ENCODE peak calls at places on chromosomes 16 and 17, in seven cellular contexts. L is fibroblast of pulmonary artery; Y is neural crest cell; R is heart left ventricle; W is NB4; F is CD4-positive, alpha-beta T cell; J is heart right ventricle. C is an unnamed sample.

GRCh38 chr17:42886283-42887176 is 14.1 kb upstream of the G6PC1 start:
- DNase-seq in W (no peak), L (no peak), R (no peak), F (no peak), Y (no peak), J (no peak), C (no peak)

GRCh38 chr17:75806822-75807500 is 22.4 kb downstream of the UNK start:
- DNase-seq in R (no peak), W (no peak), J (no peak), Y (no peak), L (no peak), F (no peak), C (no peak)

GRCh38 chr17:78476973-78477372 is 98.5 kb downstream of the PGS1 start:
- DNase-seq in F (no peak), J (no peak), Y (no peak), R (no peak), W (no peak), L (no peak), C (no peak)

GRCh38 chr16:70789231-70789926 is 11.6 kb downstream of the VAC14 start:
- DNase-seq in L (peak; percentile 57), F (no peak), R (peak; percentile 46), W (peak; percentile 25), Y (no peak), J (peak; percentile 43), C (no peak)

GRCh38 chr16:14423344-14423743 is 206.7 kb downstream of the PARN start:
- DNase-seq in R (no peak), Y (no peak), F (no peak), W (no peak), J (no peak), L (no peak), C (no peak)

GRCh38 chr17:78125138-78125913 is 3.2 kb downstream of the TMC6 start:
- DNase-seq in L (no peak), Y (no peak), J (no peak), R (no peak), W (no peak), F (peak; percentile 57), C (no peak)

GRCh38 chr16:56849690-56850680 is 15.0 kb upstream of the SLC12A3 start:
- DNase-seq in W (no peak), R (no peak), F (no peak), L (peak; percentile 31), Y (no peak), J (no peak), C (no peak)

GRCh38 chr16:6684076-6684673 is 648.5 kb upstream of the RBFOX1 start:
- DNase-seq in Y (peak; percentile 19), L (peak; percentile 1), W (peak; percentile 38), R (no peak), F (no peak), J (no peak), C (no peak)

GRCh38 chr16:69831212-69832123 is 69.3 kb downstream of the WWP2 start:
- DNase-seq in L (peak; percentile 11), Y (no peak), F (no peak), W (no peak), J (no peak), R (no peak), C (no peak)

GRCh38 chr16:19757026-19757425 is 39.0 kb downstream of the IQCK start:
- DNase-seq in Y (no peak), W (no peak), L (no peak), R (no peak), J (no peak), F (no peak), C (no peak)

GRCh38 chr16:5642470-5642869 is 544.9 kb upstream of the EEF2KMT start:
- DNase-seq in F (no peak), L (no peak), R (no peak), Y (no peak), W (no peak), J (no peak), C (no peak)
- TF ChIP-seq CTCF in F (no peak), L (no peak), R (no peak), Y (no peak), W (no peak), J (no peak), C (no peak)

DNA sequence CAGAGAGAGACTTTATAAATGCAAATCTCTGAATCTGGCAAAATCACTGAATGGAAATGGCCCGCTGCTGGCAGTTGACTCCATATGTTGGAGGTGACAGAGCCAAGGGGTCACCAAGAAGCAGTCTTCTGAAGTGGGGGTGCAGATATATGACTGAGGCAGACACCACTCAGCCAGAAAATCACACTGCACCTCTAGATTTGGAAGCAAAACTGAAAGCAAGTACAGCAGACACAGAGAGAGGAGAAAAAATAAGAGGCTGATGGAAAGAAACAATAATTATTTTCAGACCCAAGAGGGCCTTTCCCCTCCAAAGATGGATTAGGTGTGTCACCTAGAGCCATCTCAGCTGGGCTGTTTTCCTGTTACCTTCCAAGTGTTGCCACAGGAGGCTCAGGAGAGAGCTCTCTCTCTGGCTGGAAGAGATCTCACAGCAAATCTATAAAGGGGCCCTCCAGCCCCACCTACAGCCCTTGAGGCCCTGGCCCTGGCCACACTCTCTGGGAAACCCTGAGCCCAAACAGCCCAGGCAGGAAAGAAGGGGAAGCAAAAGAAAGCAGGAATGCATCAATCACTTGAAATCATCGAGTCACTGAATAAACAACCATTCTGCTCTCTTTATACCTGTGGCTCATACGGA is 585.1 kb upstream of the PSMD7 start:
- DNase-seq in L (no peak), J (no peak), R (no peak), F (no peak), Y (no peak), W (no peak), C (no peak)
- TF ChIP-seq CTCF in L (no peak), J (no peak), R (no peak), F (no peak), Y (no peak), W (no peak), C (no peak)

GRCh38 chr16:2091722-2092620 is 43.7 kb downstream of the PKD1 start:
- DNase-seq in R (no peak), W (no peak), F (no peak), J (no peak), Y (no peak), L (no peak), C (no peak)

GRCh38 chr16:2089676-2090480 is 42.1 kb downstream of the TSC2 start:
- DNase-seq in W (no peak), Y (no peak), R (no peak), J (no peak), F (no peak), L (no peak), C (no peak)

GRCh38 chr16:2090481-2090797 is 42.7 kb downstream of the TSC2 start:
- DNase-seq in L (no peak), R (no peak), W (no peak), Y (no peak), F (no peak), J (no peak), C (no peak)

GRCh38 chr16:2092866-2093265 is 42.8 kb downstream of the PKD1 start:
- DNase-seq in J (no peak), R (no peak), W (no peak), L (no peak), Y (no peak), F (no peak), C (no peak)

GRCh38 chr16:2090819-2091721 is 43.3 kb downstream of the TSC2 start:
- DNase-seq in J (peak; percentile 43), R (no peak), F (no peak), L (peak; percentile 30), Y (peak; percentile 72), W (no peak), C (no peak)
- TF ChIP-seq CTCF in J (no peak), R (no peak), F (no peak), L (no peak), Y (peak; percentile 52), W (no peak), C (no peak)

DNA sequence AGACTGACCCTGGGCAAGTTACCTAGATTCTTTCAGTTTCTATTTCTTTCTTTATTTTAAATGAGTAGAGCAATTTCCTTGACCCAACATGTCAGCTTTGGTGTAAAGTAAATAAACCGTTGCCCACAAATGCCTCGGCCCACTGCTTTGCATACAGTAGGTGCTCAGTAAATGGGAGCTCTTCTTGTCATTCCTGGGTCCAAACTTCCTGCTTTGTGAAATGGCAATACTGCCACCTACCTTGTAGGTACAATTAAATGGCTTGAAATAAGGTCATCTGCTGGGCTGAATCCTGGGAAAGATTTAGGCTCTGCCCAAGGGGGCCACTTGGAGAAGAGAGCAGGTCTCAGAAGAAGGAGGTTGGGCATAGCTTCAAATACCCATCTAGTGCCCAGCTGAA is 253.0 kb downstream of the HS3ST3B1 start:
- DNase-seq in Y (no peak), F (no peak), R (no peak), J (no peak), W (no peak), L (no peak), C (no peak)
- TF ChIP-seq CTCF in Y (no peak), F (peak; percentile 12), R (no peak), J (no peak), W (no peak), L (no peak), C (peak; percentile 10)

GRCh38 chr17:71985111-71986039 is 135.4 kb upstream of the SOX9 start:
- DNase-seq in R (no peak), W (no peak), Y (no peak), J (no peak), L (no peak), F (no peak), C (no peak)
- TF ChIP-seq CTCF in R (no peak), W (no peak), Y (no peak), J (no peak), L (no peak), F (no peak), C (no peak)

GRCh38 chr17:19718613-19719364 is 2.4 kb upstream of the SLC47A2 start:
- DNase-seq in R (no peak), F (no peak), J (no peak), W (peak; percentile 22), L (no peak), Y (no peak), C (no peak)
- TF ChIP-seq CTCF in R (no peak), F (no peak), J (no peak), W (peak; percentile 26), L (no peak), Y (peak; percentile 27), C (peak; percentile 23)

DNA sequence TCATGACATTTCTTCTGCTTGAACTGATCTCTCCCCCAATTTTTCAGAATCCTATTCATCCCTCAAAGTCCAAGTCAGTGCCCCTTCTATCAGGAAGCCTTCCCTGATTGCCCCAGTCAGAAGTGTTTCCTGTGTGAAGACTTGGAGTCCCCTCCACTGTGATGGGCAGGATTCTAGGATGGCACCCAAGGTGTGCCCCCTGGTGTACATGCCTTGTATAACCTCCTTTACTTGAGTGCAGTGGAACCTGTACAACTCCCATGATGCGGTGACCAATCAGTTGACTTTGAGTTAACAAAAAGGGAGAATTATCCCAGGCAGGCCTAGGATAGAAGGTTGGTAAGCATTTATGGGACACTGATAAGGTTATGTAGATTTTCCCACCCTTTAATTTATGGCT is 23.4 kb downstream of the MYH13 start:
- DNase-seq in Y (no peak), J (no peak), F (no peak), R (no peak), L (peak; percentile 21), W (peak; percentile 56), C (no peak)
- TF ChIP-seq CTCF in Y (peak; percentile 28), J (no peak), F (no peak), R (no peak), L (peak; percentile 29), W (peak; percentile 63), C (no peak)

DNA sequence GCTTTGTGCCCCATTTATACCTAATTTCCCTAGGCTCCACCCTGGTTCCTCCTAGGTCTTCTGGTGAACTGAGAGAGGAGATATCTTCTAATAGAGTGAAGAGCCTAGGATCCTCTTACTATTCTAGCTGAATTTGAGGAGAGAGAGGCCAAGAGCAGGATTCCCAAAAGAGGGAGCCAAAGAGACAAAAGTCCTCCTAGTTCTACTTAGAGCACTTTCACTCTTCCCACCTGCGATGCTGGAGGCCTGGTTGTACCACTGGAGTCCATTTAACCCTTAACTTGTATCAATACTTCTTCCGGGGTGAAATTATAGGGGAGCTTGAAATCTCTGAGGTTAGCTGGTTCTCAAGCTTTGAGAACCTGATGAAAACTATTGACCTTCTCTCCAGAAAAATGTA is 3.4 kb upstream of the SSH2 start:
- DNase-seq in Y (no peak), F (no peak), J (no peak), W (peak; percentile 20), R (no peak), L (peak; percentile 67), C (no peak)
- TF ChIP-seq CTCF in Y (no peak), F (no peak), J (no peak), W (no peak), R (no peak), L (peak; percentile 67), C (peak; percentile 47)